ENCODE peak calls at places on chromosomes 2 and 18, in five cellular contexts. Q, U, F, V and X are unnamed samples.

GRCh38 chr2:44269831-44270230 is 5.4 kb upstream of the SLC3A1 start:
- DNase-seq in V (no peak), U (no peak), F (no peak), Q (no peak), X (peak; percentile 40)

GRCh38 chr18:26487437-26487836 is 60.9 kb downstream of the KCTD1 start:
- DNase-seq in Q (peak; percentile 81), F (no peak), V (no peak), U (peak; percentile 89), X (no peak)

GRCh38 chr18:75375341-75375740 is 52.2 kb downstream of the SMIM21 start:
- DNase-seq in F (no peak), U (no peak), Q (no peak), V (no peak), X (no peak)

GRCh38 chr18:13455960-13456471 is 237.5 kb downstream of the LDLRAD4 start:
- DNase-seq in F (no peak), Q (no peak), V (no peak), U (no peak), X (no peak)

GRCh38 chr2:148967484-148967883 is 71.0 kb upstream of the LYPD6B start:
- DNase-seq in V (no peak), F (no peak), U (no peak), Q (no peak), X (no peak)

GRCh38 chr2:186605041-186605440 is 15.2 kb downstream of the ITGAV start:
- DNase-seq in V (no peak), U (no peak), Q (no peak), F (no peak), X (no peak)

GRCh38 chr2:27379840-27380625 is 501 bp downstream of the ZNF513 start:
- DNase-seq in V (peak; percentile 85), Q (peak; percentile 38), U (peak; percentile 22), F (no peak), X (peak; percentile 70)

GRCh38 chr2:217316743-217317142 is 456.9 kb upstream of the TNP1 start:
- DNase-seq in U (no peak), F (no peak), V (no peak), Q (peak; percentile 34), X (no peak)

GRCh38 chr18:75977069-75977468 is 518.0 kb downstream of the ZNF516 start:
- DNase-seq in V (no peak), F (no peak), Q (no peak), U (peak; percentile 3), X (no peak)

GRCh38 chr2:31049913-31050588 is 88.2 kb downstream of the GALNT14 start:
- DNase-seq in F (no peak), V (no peak), U (no peak), Q (no peak), X (no peak)

GRCh38 chr2:230934291-230935131 is 9.5 kb upstream of the GPR55 start:
- DNase-seq in F (no peak), U (no peak), V (peak; percentile 28), Q (no peak), X (no peak)

GRCh38 chr2:128490321-128490720 is 171.7 kb upstream of the HS6ST1 start:
- DNase-seq in F (no peak), V (no peak), U (no peak), Q (no peak), X (no peak)

GRCh38 chr18:217532-218334 is 50.1 kb downstream of the THOC1 start:
- DNase-seq in Q (no peak), V (no peak), U (no peak), F (no peak), X (no peak)

GRCh38 chr2:12313445-12314118 is 403.2 kb upstream of the TRIB2 start:
- DNase-seq in V (no peak), Q (no peak), U (no peak), F (no peak), X (no peak)

GRCh38 chr2:236872015-236872414 is 213.7 kb upstream of the COPS8 start:
- DNase-seq in U (no peak), V (peak; percentile 61), Q (no peak), F (no peak), X (no peak)

GRCh38 chr18:13835202-13835601 is 11.3 kb downstream of the MC5R start:
- DNase-seq in Q (no peak), U (no peak), F (no peak), V (no peak), X (no peak)

GRCh38 chr2:215028231-215028630 is 110.2 kb downstream of the ABCA12 start:
- DNase-seq in V (no peak), F (no peak), Q (peak; percentile 64), U (no peak), X (no peak)

GRCh38 chr2:235505210-235505741 is 11.4 kb downstream of the AGAP1 start:
- DNase-seq in U (no peak), Q (peak; percentile 65), V (no peak), F (no peak), X (no peak)

GRCh38 chr2:61434314-61434713 is 36.6 kb downstream of the USP34 start:
- DNase-seq in Q (no peak), F (no peak), U (no peak), V (peak; percentile 75), X (no peak)

GRCh38 chr18:40841473-40841872 is 1113.6 kb upstream of the PIK3C3 start:
- DNase-seq in Q (peak; percentile 45), V (no peak), U (peak; percentile 15), F (no peak), X (no peak)

GRCh38 chr18:72107647-72108046 is 436.5 kb downstream of the CBLN2 start:
- DNase-seq in V (no peak), F (no peak), U (no peak), Q (peak; percentile 64), X (peak; percentile 29)

GRCh38 chr2:218824004-218824403 is 7.6 kb downstream of the PRKAG3 start:
- DNase-seq in Q (no peak), V (peak; percentile 31), F (no peak), U (no peak), X (no peak)

GRCh38 chr2:20534913-20535801 is 88.3 kb downstream of the RHOB start:
- DNase-seq in Q (no peak), V (no peak), F (no peak), U (no peak), X (no peak)

DNA sequence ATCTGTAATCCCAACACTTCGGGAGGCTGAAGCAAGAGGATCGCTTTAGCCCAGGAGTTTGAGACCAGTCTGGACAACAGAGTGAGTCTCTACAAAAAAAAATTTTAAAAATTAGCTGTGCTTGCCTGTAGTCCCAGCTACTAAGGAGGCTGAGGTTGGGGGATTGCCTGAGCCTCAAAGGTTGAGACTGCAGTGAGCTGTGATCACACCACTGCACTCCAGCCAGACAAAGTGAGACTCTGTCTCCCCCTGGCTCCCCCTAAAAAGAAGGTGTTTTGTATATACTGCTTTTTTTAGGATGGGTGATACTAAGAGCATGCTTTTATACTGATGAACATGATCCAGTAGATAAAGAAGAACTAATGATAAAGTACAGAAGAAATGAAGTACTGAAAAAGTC is 145.0 kb downstream of the BAZ2B start:
- DNase-seq in Q (no peak), V (no peak), U (no peak), F (no peak), X (no peak)
- TF ChIP-seq CTCF in Q (no peak), V (no peak), U (no peak), F (no peak), X (no peak)

GRCh38 chr2:120940319-120940696 is 204.6 kb downstream of the GLI2 start:
- DNase-seq in U (no peak), Q (no peak), V (no peak), F (no peak), X (no peak)
- H3K27ac ChIP-seq in U (peak overlapping the region; percentile 42), Q (no peak overlapping the region), V (no peak overlapping the region), F (no peak overlapping the region), X (no peak overlapping the region)

GRCh38 chr2:25300001-25300400 is 41.7 kb downstream of the DNMT3A start:
- DNase-seq in Q (no peak), V (no peak), F (no peak), U (no peak), X (no peak)

GRCh38 chr2:25295654-25296053 is 46.1 kb downstream of the DNMT3A start:
- DNase-seq in V (no peak), Q (no peak), U (no peak), F (no peak), X (no peak)

GRCh38 chr2:25294573-25295462 is 46.9 kb downstream of the DNMT3A start:
- DNase-seq in F (peak; percentile 74), Q (peak; percentile 51), U (peak; percentile 39), V (peak; percentile 91), X (peak; percentile 78)

GRCh38 chr2:25298776-25299431 is 42.8 kb downstream of the DNMT3A start:
- DNase-seq in Q (no peak), U (no peak), F (no peak), V (no peak), X (no peak)

GRCh38 chr2:25297738-25298137 is 44.0 kb downstream of the DNMT3A start:
- DNase-seq in U (no peak), V (no peak), Q (no peak), F (no peak), X (no peak)
- TF ChIP-seq CTCF in U (no peak), V (no peak), Q (no peak), F (no peak), X (no peak)

GRCh38 chr2:120436885-120437603 is 91.1 kb downstream of the INHBB start:
- DNase-seq in F (no peak), U (peak; percentile 64), V (no peak), Q (peak; percentile 92), X (no peak)
- H3K27ac ChIP-seq in F (no peak overlapping the region), U (no peak overlapping the region), V (no peak overlapping the region), Q (peak overlapping the region; percentile 9), X (no peak overlapping the region)

DNA sequence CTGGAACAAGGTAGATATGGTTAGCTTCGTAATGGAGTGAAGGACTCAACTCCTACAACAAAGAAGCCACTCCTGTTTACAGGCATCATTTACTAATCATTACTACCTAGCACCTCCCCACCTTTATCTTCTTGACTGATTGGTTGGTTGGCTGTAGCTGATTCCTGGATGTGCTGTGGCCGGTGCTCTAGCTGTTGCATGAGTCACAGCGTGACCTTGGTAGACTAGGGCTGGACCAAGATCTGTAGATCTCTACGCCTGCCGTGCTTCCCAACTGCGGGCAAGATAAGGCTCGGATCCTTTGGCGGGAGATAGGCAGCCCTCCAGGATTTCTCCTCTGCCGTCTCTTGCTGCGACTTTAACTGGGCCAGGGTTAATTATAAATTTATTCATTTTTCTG is 194.3 kb upstream of the SOX11 start:
- DNase-seq in V (no peak), F (no peak), Q (no peak), U (no peak), X (no peak)
- TF ChIP-seq CTCF in V (no peak), F (no peak), Q (no peak), U (no peak), X (no peak)

GRCh38 chr2:42169869-42170465 is 814 bp downstream of the EML4 start:
- DNase-seq in F (peak; percentile 3), U (peak; percentile 8), V (no peak), Q (no peak), X (no peak)

GRCh38 chr2:42170619-42171395 is 1.7 kb downstream of the EML4 start:
- DNase-seq in Q (no peak), V (no peak), U (no peak), F (no peak), X (no peak)

GRCh38 chr2:42172566-42172965 is 3.4 kb downstream of the EML4 start:
- DNase-seq in U (no peak), F (no peak), V (no peak), Q (no peak), X (no peak)

GRCh38 chr2:42171396-42171971 is 2.3 kb downstream of the EML4 start:
- DNase-seq in F (no peak), U (no peak), V (no peak), Q (no peak), X (no peak)

GRCh38 chr2:42172020-42172419 is 2.9 kb downstream of the EML4 start:
- DNase-seq in U (no peak), F (no peak), V (no peak), Q (no peak), X (no peak)
- H3K27ac ChIP-seq in U (no peak overlapping the region), F (no peak overlapping the region), V (no peak overlapping the region), Q (no peak overlapping the region), X (no peak overlapping the region)

GRCh38 chr2:238015705-238016104 is 45.1 kb upstream of the SCLY start:
- DNase-seq in U (no peak), Q (no peak), F (no peak), V (no peak), X (no peak)
- TF ChIP-seq CTCF in U (no peak), Q (peak; percentile 55), F (no peak), V (no peak), X (peak; percentile 34)